ENCODE peak calls at places on chromosomes 4 and X, in four cellular contexts. One of them, this sample, is unnamed.

GRCh38 chr4:68460085-68460484 is 12.8 kb downstream of the TMPRSS11E start:
- DNase-seq in progenitor cell of endocrine pancreas: no peak
- DNase-seq in fibroblast of lung: no peak
- DNase-seq in DND-41: no peak
- DNase-seq in this sample: no peak

GRCh38 chr4:41216294-41217019 is 2.1 kb upstream of the APBB2 start:
- DNase-seq in fibroblast of lung: peak; percentile 76
- DNase-seq in progenitor cell of endocrine pancreas: peak; percentile 72
- DNase-seq in DND-41: no peak
- DNase-seq in this sample: peak; percentile 86

GRCh38 chrX:77788050-77788449 is 2.0 kb upstream of the ATRX start:
- DNase-seq in DND-41: peak; percentile 16
- DNase-seq in fibroblast of lung: peak; percentile 44
- DNase-seq in progenitor cell of endocrine pancreas: no peak
- DNase-seq in this sample: no peak

GRCh38 chrX:17549005-17549685 is 174.1 kb downstream of the NHS start:
- DNase-seq in progenitor cell of endocrine pancreas: no peak
- DNase-seq in fibroblast of lung: no peak
- DNase-seq in DND-41: no peak
- DNase-seq in this sample: no peak

GRCh38 chrX:71177327-71177726 is 32.7 kb downstream of the NLGN3 start:
- DNase-seq in progenitor cell of endocrine pancreas: no peak
- DNase-seq in DND-41: no peak
- DNase-seq in fibroblast of lung: no peak
- DNase-seq in this sample: no peak

GRCh38 chr4:127000846-127001245 is 631.9 kb upstream of the INTU start:
- DNase-seq in DND-41: no peak
- DNase-seq in fibroblast of lung: no peak
- DNase-seq in progenitor cell of endocrine pancreas: no peak
- DNase-seq in this sample: no peak

GRCh38 chr4:15042529-15043167 is 40.4 kb downstream of the CPEB2 start:
- DNase-seq in DND-41: no peak
- DNase-seq in progenitor cell of endocrine pancreas: no peak
- DNase-seq in fibroblast of lung: no peak
- DNase-seq in this sample: no peak

GRCh38 chrX:132086717-132087116 is 41.1 kb downstream of the FRMD7 start:
- DNase-seq in progenitor cell of endocrine pancreas: no peak
- DNase-seq in fibroblast of lung: no peak
- DNase-seq in DND-41: no peak
- DNase-seq in this sample: no peak

GRCh38 chrX:88024022-88024421 is 506.4 kb downstream of the KLHL4 start:
- DNase-seq in fibroblast of lung: no peak
- DNase-seq in progenitor cell of endocrine pancreas: no peak
- DNase-seq in DND-41: no peak
- DNase-seq in this sample: no peak

GRCh38 chr4:169603312-169603711 is 9.1 kb downstream of the NEK1 start:
- DNase-seq in DND-41: no peak
- DNase-seq in progenitor cell of endocrine pancreas: no peak
- DNase-seq in fibroblast of lung: no peak
- DNase-seq in this sample: no peak

GRCh38 chr4:124139044-124139443 is 573.5 kb downstream of the ANKRD50 start:
- DNase-seq in progenitor cell of endocrine pancreas: no peak
- DNase-seq in DND-41: no peak
- DNase-seq in fibroblast of lung: no peak
- DNase-seq in this sample: no peak

GRCh38 chrX:96424007-96424406 is 260.6 kb upstream of the DIAPH2 start:
- DNase-seq in fibroblast of lung: peak; percentile 53
- DNase-seq in DND-41: no peak
- DNase-seq in progenitor cell of endocrine pancreas: no peak
- DNase-seq in this sample: no peak

GRCh38 chr4:101977096-101977495 is 186.6 kb downstream of the BANK1 start:
- DNase-seq in fibroblast of lung: peak; percentile 95
- DNase-seq in progenitor cell of endocrine pancreas: no peak
- DNase-seq in DND-41: no peak
- DNase-seq in this sample: no peak

GRCh38 chr4:176885224-176885623 is 92.5 kb upstream of the VEGFC start:
- DNase-seq in fibroblast of lung: no peak
- DNase-seq in DND-41: no peak
- DNase-seq in progenitor cell of endocrine pancreas: no peak
- DNase-seq in this sample: no peak

GRCh38 chr4:95170176-95170575 is 378.6 kb downstream of the UNC5C start:
- DNase-seq in fibroblast of lung: no peak
- DNase-seq in DND-41: no peak
- DNase-seq in progenitor cell of endocrine pancreas: no peak
- DNase-seq in this sample: no peak

GRCh38 chr4:24979554-24979953 is 51.2 kb downstream of the LGI2 start:
- DNase-seq in DND-41: no peak
- DNase-seq in fibroblast of lung: no peak
- DNase-seq in progenitor cell of endocrine pancreas: no peak
- DNase-seq in this sample: no peak

GRCh38 chrX:9687899-9688298 is 77.7 kb downstream of the GPR143 start:
- DNase-seq in DND-41: no peak
- DNase-seq in progenitor cell of endocrine pancreas: no peak
- DNase-seq in fibroblast of lung: no peak
- DNase-seq in this sample: no peak

GRCh38 chr4:166257276-166257675 is 384.2 kb downstream of the TLL1 start:
- DNase-seq in progenitor cell of endocrine pancreas: no peak
- DNase-seq in DND-41: no peak
- DNase-seq in fibroblast of lung: no peak
- DNase-seq in this sample: no peak

GRCh38 chr4:166257891-166258290 is 384.9 kb downstream of the TLL1 start:
- DNase-seq in progenitor cell of endocrine pancreas: no peak
- DNase-seq in DND-41: no peak
- DNase-seq in fibroblast of lung: no peak
- DNase-seq in this sample: no peak

GRCh38 chr4:166252487-166253402 is 379.7 kb downstream of the TLL1 start:
- DNase-seq in fibroblast of lung: peak; percentile 0
- DNase-seq in progenitor cell of endocrine pancreas: no peak
- DNase-seq in DND-41: no peak
- DNase-seq in this sample: no peak
- TF ChIP-seq CTCF in fibroblast of lung: peak; percentile 28
- TF ChIP-seq CTCF in progenitor cell of endocrine pancreas: peak; percentile 56
- TF ChIP-seq CTCF in DND-41: peak; percentile 46
- TF ChIP-seq CTCF in this sample: peak; percentile 68

DNA sequence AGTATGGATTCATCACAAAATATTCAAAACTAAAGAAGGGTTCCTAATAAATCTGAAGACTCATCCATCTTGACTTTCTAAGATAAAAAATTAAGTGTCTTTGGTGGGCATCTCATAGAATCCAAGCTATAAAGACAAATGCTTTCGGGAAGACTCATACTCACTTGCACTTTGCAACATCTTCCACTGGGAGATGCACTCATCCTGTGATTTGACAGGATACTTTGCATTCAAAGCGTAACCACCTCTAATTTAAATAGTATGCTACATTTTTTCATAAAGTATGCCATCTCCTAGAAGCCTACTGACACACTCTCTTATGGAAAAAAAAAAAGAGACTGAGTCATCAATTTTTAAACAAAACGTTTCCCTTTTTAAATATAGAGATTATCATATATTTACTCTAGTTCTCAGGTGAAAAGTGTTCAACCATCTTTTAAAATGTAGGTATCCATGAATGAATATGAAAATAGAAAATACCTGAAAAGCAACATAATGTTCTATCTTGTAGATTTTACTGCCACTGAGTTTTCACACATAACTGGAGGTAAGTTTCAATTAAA is 119.6 kb downstream of the KLHL13 start:
- DNase-seq in progenitor cell of endocrine pancreas: no peak
- DNase-seq in DND-41: no peak
- DNase-seq in fibroblast of lung: peak; percentile 23
- DNase-seq in this sample: no peak
- TF ChIP-seq CTCF in progenitor cell of endocrine pancreas: no peak
- TF ChIP-seq CTCF in DND-41: no peak
- TF ChIP-seq CTCF in fibroblast of lung: peak; percentile 47
- TF ChIP-seq CTCF in this sample: peak; percentile 46

GRCh38 chr4:5458676-5459075 is 249.7 kb downstream of the EVC2 start:
- DNase-seq in fibroblast of lung: no peak
- DNase-seq in DND-41: no peak
- DNase-seq in progenitor cell of endocrine pancreas: no peak
- DNase-seq in this sample: no peak

GRCh38 chr4:5462254-5462835 is 246.0 kb downstream of the EVC2 start:
- DNase-seq in progenitor cell of endocrine pancreas: no peak
- DNase-seq in DND-41: no peak
- DNase-seq in fibroblast of lung: no peak
- DNase-seq in this sample: no peak

GRCh38 chr4:5461477-5461876 is 246.9 kb downstream of the EVC2 start:
- DNase-seq in DND-41: no peak
- DNase-seq in progenitor cell of endocrine pancreas: no peak
- DNase-seq in fibroblast of lung: no peak
- DNase-seq in this sample: no peak

GRCh38 chr4:5459236-5459635 is 249.1 kb downstream of the EVC2 start:
- DNase-seq in DND-41: no peak
- DNase-seq in fibroblast of lung: no peak
- DNase-seq in progenitor cell of endocrine pancreas: no peak
- DNase-seq in this sample: no peak

GRCh38 chr4:5460106-5460801 is 248.1 kb downstream of the EVC2 start:
- DNase-seq in progenitor cell of endocrine pancreas: peak; percentile 17
- DNase-seq in DND-41: peak; percentile 26
- DNase-seq in fibroblast of lung: peak; percentile 18
- DNase-seq in this sample: no peak
- TF ChIP-seq CTCF in progenitor cell of endocrine pancreas: peak; percentile 68
- TF ChIP-seq CTCF in DND-41: peak; percentile 70
- TF ChIP-seq CTCF in fibroblast of lung: peak; percentile 33
- TF ChIP-seq CTCF in this sample: peak; percentile 76

GRCh38 chr4:16290681-16291420 is 64.6 kb upstream of the TAPT1 start:
- DNase-seq in DND-41: no peak
- DNase-seq in fibroblast of lung: no peak
- DNase-seq in progenitor cell of endocrine pancreas: no peak
- DNase-seq in this sample: no peak
- TF ChIP-seq CTCF in DND-41: no peak
- TF ChIP-seq CTCF in fibroblast of lung: no peak
- TF ChIP-seq CTCF in progenitor cell of endocrine pancreas: no peak
- TF ChIP-seq CTCF in this sample: no peak

GRCh38 chr4:26400140-26400539 is 79.3 kb downstream of the RBPJ start:
- DNase-seq in progenitor cell of endocrine pancreas: no peak
- DNase-seq in fibroblast of lung: no peak
- DNase-seq in DND-41: no peak
- DNase-seq in this sample: no peak
- TF ChIP-seq CTCF in progenitor cell of endocrine pancreas: no peak
- TF ChIP-seq CTCF in fibroblast of lung: no peak
- TF ChIP-seq CTCF in DND-41: no peak
- TF ChIP-seq CTCF in this sample: no peak

GRCh38 chrX:100649550-100650356 is 5.8 kb downstream of the SRPX2 start:
- DNase-seq in progenitor cell of endocrine pancreas: no peak
- DNase-seq in DND-41: no peak
- DNase-seq in fibroblast of lung: peak; percentile 96
- DNase-seq in this sample: no peak

GRCh38 chrX:100650841-100651240 is 6.8 kb downstream of the SRPX2 start:
- DNase-seq in fibroblast of lung: no peak
- DNase-seq in progenitor cell of endocrine pancreas: no peak
- DNase-seq in DND-41: no peak
- DNase-seq in this sample: no peak

GRCh38 chrX:100658936-100659335 is 14.9 kb downstream of the SRPX2 start:
- DNase-seq in progenitor cell of endocrine pancreas: no peak
- DNase-seq in fibroblast of lung: peak; percentile 35
- DNase-seq in DND-41: no peak
- DNase-seq in this sample: no peak

GRCh38 chrX:100652266-100652665 is 8.3 kb downstream of the SRPX2 start:
- DNase-seq in fibroblast of lung: no peak
- DNase-seq in progenitor cell of endocrine pancreas: no peak
- DNase-seq in DND-41: no peak
- DNase-seq in this sample: no peak

GRCh38 chrX:100654256-100654655 is 10.3 kb downstream of the SRPX2 start:
- DNase-seq in progenitor cell of endocrine pancreas: no peak
- DNase-seq in DND-41: no peak
- DNase-seq in fibroblast of lung: peak; percentile 58
- DNase-seq in this sample: no peak
- TF ChIP-seq CTCF in progenitor cell of endocrine pancreas: no peak
- TF ChIP-seq CTCF in DND-41: peak; percentile 42
- TF ChIP-seq CTCF in fibroblast of lung: no peak
- TF ChIP-seq CTCF in this sample: no peak

DNA sequence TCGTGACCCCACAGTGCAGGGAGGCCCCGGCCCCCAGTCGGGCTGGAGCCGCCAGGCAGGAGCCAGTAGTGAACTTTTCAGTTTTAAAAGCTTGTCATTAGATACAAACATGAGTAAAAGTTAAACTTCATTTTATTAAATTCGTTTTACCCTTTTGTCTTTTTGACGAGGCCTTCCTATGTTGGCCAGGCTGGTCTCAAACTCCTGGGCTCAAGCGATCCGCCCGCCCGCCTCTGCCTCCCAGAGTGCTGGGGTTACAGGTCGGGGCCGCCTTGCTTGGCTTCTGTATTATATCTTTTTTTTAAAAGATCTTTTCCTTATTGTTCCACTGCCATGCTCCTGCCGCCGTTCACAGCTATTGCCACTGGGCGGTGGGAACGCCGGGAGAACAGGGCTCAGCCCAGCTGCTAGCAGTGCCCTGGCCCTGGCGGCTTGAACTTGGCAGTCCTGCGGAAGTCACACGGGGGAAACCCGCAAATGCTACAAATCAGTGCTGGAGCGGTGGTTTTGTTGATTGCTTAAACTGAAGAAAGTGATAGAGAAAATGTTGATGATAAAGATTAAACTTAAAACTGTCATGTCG is 968 bp upstream of the NELFA start:
- DNase-seq in fibroblast of lung: peak; percentile 53
- DNase-seq in progenitor cell of endocrine pancreas: peak; percentile 61
- DNase-seq in DND-41: peak; percentile 67
- DNase-seq in this sample: no peak
- TF ChIP-seq CTCF in fibroblast of lung: peak; percentile 16
- TF ChIP-seq CTCF in progenitor cell of endocrine pancreas: peak; percentile 47
- TF ChIP-seq CTCF in DND-41: peak; percentile 25
- TF ChIP-seq CTCF in this sample: peak; percentile 66

DNA sequence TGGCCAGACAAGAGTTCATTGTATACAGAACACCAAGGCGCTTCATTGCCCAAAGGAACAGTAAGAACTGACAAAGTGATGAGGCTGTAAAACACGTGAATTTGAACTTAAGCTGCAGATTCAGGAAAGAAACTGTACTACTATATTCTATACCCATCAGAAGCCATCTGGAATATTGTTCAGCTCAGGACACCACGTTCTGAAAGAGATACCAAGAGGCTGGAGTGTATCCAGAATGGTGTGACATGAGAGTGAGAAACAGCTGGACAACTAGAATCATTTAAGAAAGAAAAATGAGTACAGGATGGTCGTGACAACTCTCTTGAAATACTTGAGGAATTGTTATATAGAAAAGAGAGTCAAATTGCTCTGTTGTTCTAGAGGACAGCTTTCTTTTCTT is 94.9 kb downstream of the MGST2 start:
- DNase-seq in DND-41: no peak
- DNase-seq in fibroblast of lung: no peak
- DNase-seq in progenitor cell of endocrine pancreas: no peak
- DNase-seq in this sample: no peak
- TF ChIP-seq CTCF in DND-41: no peak
- TF ChIP-seq CTCF in fibroblast of lung: no peak
- TF ChIP-seq CTCF in progenitor cell of endocrine pancreas: no peak
- TF ChIP-seq CTCF in this sample: no peak

DNA sequence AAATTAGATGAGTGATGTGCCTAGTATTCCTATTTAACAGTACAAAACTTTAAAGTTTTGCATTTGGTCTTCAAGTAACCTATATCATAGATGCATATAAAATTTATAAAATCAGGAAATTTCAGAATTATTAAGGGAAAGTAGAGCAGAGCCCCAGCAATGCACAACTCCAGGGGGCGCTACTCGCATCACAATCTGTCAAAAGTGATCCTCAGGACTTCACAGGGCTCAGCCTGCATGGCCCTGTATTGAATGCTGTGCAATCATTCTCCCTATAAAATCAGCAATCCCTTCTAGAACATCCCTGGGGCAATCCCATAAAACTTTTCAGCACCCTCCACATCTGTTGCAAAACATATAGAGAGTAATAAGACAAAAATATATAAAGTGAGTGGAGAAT is 12.4 kb upstream of the PPARGC1A start:
- DNase-seq in DND-41: no peak
- DNase-seq in progenitor cell of endocrine pancreas: no peak
- DNase-seq in fibroblast of lung: no peak
- DNase-seq in this sample: no peak
- TF ChIP-seq CTCF in DND-41: peak; percentile 14
- TF ChIP-seq CTCF in progenitor cell of endocrine pancreas: no peak
- TF ChIP-seq CTCF in fibroblast of lung: no peak
- TF ChIP-seq CTCF in this sample: peak; percentile 58

This sample was measured in type B pancreatic cell.